ENCODE peak calls at places on chromosomes 6 and 20, in ten cellular contexts. Z is IMR-90; U is mesendoderm; E is astrocyte; Q is SJSA1; Y is hepatocyte; A is right cardiac atrium; O is DND-41; P is CD8-positive, alpha-beta memory T cell; G is foreskin keratinocyte. D is an unnamed sample. For H3K4me1, the result is how much of the 10 kb centered on the place peaks cover.

GRCh38 chr6:97289332-97289731 is 6.3 kb upstream of the MMS22L start:
- DNase-seq in Z (no peak), U (peak), E (no peak), Q (no peak), Y (no peak), A (no peak), O (no peak), P (no peak), G (no peak), D (no peak)

GRCh38 chr6:26249959-26250805 is 114.8 kb upstream of the BTN3A2 start:
- DNase-seq in Z (peak), U (peak), E (peak), Q (peak), Y (peak), A (peak), O (peak), P (peak), G (peak), D (peak)

GRCh38 chr20:18624948-18625347 is 37.1 kb downstream of the DTD1 start:
- DNase-seq in Z (no peak), U (no peak), E (no peak), Q (no peak), Y (no peak), A (no peak), O (no peak), P (no peak), G (no peak), D (no peak)

GRCh38 chr6:53041356-53041755 is 23.8 kb upstream of the FBXO9 start:
- DNase-seq in Z (peak), U (no peak), E (peak), Q (no peak), Y (no peak), A (no peak), O (no peak), P (no peak), G (no peak), D (no peak)

GRCh38 chr6:137188855-137189254 is 15.4 kb upstream of the IL22RA2 start:
- DNase-seq in Z (no peak), U (peak), E (peak), Q (no peak), Y (no peak), A (no peak), O (peak), P (no peak), G (no peak), D (peak)

GRCh38 chr20:3430376-3431069 is 23.1 kb upstream of the DNAAF9 start:
- DNase-seq in Z (no peak), U (no peak), E (peak), Q (no peak), Y (no peak), A (no peak), O (no peak), P (no peak), G (peak), D (no peak)

GRCh38 chr20:17557675-17558006 is 12.2 kb upstream of the DSTN start:
- DNase-seq in Z (peak), U (no peak), E (peak), Q (no peak), Y (peak), A (no peak), O (no peak), P (no peak), G (peak), D (peak)

GRCh38 chr6:95410168-95410567 is 167.2 kb upstream of the MANEA start:
- DNase-seq in Z (no peak), U (no peak), E (no peak), Q (no peak), Y (no peak), A (no peak), O (no peak), P (no peak), G (no peak), D (no peak)

GRCh38 chr20:10611357-10611756 is 62.4 kb downstream of the JAG1 start:
- DNase-seq in Z (peak), U (peak), E (no peak), Q (no peak), Y (peak), A (peak), O (peak), P (no peak), G (peak), D (peak)

GRCh38 chr6:167237438-167237837 is 53.7 kb upstream of the UNC93A start:
- DNase-seq in Z (no peak), U (no peak), E (no peak), Q (no peak), Y (no peak), A (no peak), O (no peak), P (no peak), G (no peak), D (no peak)

GRCh38 chr6:167236239-167236571 is 54.9 kb upstream of the UNC93A start:
- DNase-seq in Z (no peak), U (no peak), E (no peak), Q (no peak), Y (no peak), A (no peak), O (no peak), P (no peak), G (no peak), D (no peak)

GRCh38 chr6:167240034-167240541 is 51.0 kb upstream of the UNC93A start:
- DNase-seq in Z (no peak), U (no peak), E (no peak), Q (no peak), Y (no peak), A (no peak), O (no peak), P (no peak), G (no peak), D (no peak)

GRCh38 chr6:167238169-167238693 is 52.9 kb upstream of the UNC93A start:
- DNase-seq in Z (no peak), U (peak), E (no peak), Q (no peak), Y (peak), A (no peak), O (no peak), P (no peak), G (no peak), D (no peak)

DNA sequence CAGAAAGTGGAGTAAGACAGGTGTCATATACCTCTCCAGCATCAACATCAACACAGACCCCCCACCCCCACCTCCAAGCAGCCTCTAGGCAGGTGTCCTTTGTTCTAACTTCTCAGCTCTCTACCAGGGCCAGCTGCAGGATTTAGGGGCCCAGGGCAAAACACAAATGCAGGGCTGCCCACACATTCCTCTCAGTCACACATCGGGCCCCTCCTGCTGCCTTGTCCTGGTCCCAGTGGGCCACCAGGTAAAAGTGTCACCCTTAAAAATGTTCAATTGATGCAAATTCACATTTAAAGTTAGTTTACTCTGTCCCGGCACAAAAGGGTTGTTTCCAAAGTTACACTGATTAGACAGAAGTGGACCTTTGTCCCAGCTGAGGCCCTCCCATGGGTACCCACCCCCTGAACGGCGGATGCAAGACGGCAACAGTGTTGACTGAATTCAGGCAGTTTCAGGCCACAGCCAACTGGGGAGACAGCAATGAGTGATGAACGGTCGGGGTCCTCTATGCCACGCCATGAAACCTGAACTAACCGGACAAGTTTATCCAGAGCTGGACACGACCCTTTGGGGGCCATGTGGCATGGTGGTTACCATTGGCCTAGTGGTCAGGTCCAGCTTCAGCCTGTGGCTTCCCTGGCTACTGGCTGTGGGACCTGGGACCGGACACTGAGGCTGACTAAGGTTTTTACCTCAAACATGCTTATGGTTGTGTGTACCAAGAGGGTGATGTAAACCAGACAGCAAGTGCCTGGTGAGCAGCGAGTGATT is 52.2 kb upstream of the UNC93A start:
- DNase-seq in Z (no peak), U (no peak), E (no peak), Q (no peak), Y (peak), A (no peak), O (no peak), P (no peak), G (no peak), D (no peak)
- H3K4me1 ChIP-seq in Z (under half), U (under half), E (under half), Q (under half), Y (under half), A (under half), O (under half), P (under half), G (under half), D (under half)

GRCh38 chr6:44257007-44257752 is at the start of gene SLC35B2:
- DNase-seq in Z (peak), U (peak), E (peak), Q (peak), Y (peak), A (peak), O (peak), P (peak), G (peak), D (peak)

GRCh38 chr6:44255848-44256247 is 1.5 kb downstream of the SLC35B2 start:
- DNase-seq in Z (no peak), U (no peak), E (no peak), Q (no peak), Y (no peak), A (no peak), O (no peak), P (no peak), G (no peak), D (no peak)

GRCh38 chr6:44254957-44255808 is 2.1 kb downstream of the SLC35B2 start:
- DNase-seq in Z (no peak), U (peak), E (no peak), Q (no peak), Y (no peak), A (no peak), O (peak), P (no peak), G (peak), D (no peak)

GRCh38 chr6:44257753-44258324 is 511 bp upstream of the SLC35B2 start:
- DNase-seq in Z (no peak), U (no peak), E (no peak), Q (no peak), Y (no peak), A (peak), O (no peak), P (no peak), G (no peak), D (no peak)

GRCh38 chr6:44256291-44257006 is 879 bp downstream of the SLC35B2 start:
- DNase-seq in Z (no peak), U (peak), E (no peak), Q (no peak), Y (no peak), A (no peak), O (no peak), P (no peak), G (peak), D (no peak)
- H3K4me1 ChIP-seq in Z (under half), U (under half), E (under half), Q (under half), Y (under half), A (under half), O (under half), P (under half), G (under half), D (under half)

GRCh38 chr6:56951049-56951816 is 3.7 kb upstream of the BEND6 start:
- DNase-seq in Z (no peak), U (no peak), E (no peak), Q (no peak), Y (no peak), A (no peak), O (no peak), P (no peak), G (no peak), D (no peak)

GRCh38 chr6:56956481-56956880 is 1.6 kb downstream of the BEND6 start:
- DNase-seq in Z (no peak), U (peak), E (no peak), Q (no peak), Y (no peak), A (no peak), O (no peak), P (no peak), G (no peak), D (no peak)

GRCh38 chr6:56955171-56956155 is 556 bp downstream of the BEND6 start:
- DNase-seq in Z (peak), U (peak), E (peak), Q (peak), Y (peak), A (peak), O (peak), P (no peak), G (peak), D (peak)

GRCh38 chr6:56954389-56955170 is at the start of gene BEND6:
- DNase-seq in Z (peak), U (peak), E (peak), Q (peak), Y (peak), A (peak), O (peak), P (no peak), G (peak), D (peak)

GRCh38 chr6:56953597-56954388 is 1.1 kb upstream of the BEND6 start:
- DNase-seq in Z (no peak), U (peak), E (no peak), Q (no peak), Y (peak), A (no peak), O (no peak), P (no peak), G (peak), D (no peak)
- H3K4me1 ChIP-seq in Z (under half), U (under half), E (under half), Q (under half), Y (under half), A (under half), O (under half), P (under half), G (under half), D (under half)

GRCh38 chr6:148199584-148199983 is 143.1 kb upstream of the SASH1 start:
- DNase-seq in Z (no peak), U (no peak), E (no peak), Q (no peak), Y (no peak), A (no peak), O (no peak), P (no peak), G (no peak), D (no peak)

GRCh38 chr6:148200302-148200701 is 142.3 kb upstream of the SASH1 start:
- DNase-seq in Z (no peak), U (no peak), E (no peak), Q (no peak), Y (no peak), A (no peak), O (peak), P (no peak), G (no peak), D (no peak)

GRCh38 chr6:148193063-148193680 is 149.5 kb upstream of the SASH1 start:
- DNase-seq in Z (no peak), U (no peak), E (peak), Q (no peak), Y (no peak), A (no peak), O (no peak), P (no peak), G (peak), D (no peak)

GRCh38 chr6:148192310-148192709 is 150.3 kb upstream of the SASH1 start:
- DNase-seq in Z (peak), U (no peak), E (peak), Q (peak), Y (no peak), A (no peak), O (no peak), P (no peak), G (peak), D (no peak)

GRCh38 chr6:148195511-148195910 is 147.1 kb upstream of the SASH1 start:
- DNase-seq in Z (no peak), U (no peak), E (no peak), Q (no peak), Y (no peak), A (no peak), O (no peak), P (no peak), G (no peak), D (no peak)
- H3K4me1 ChIP-seq in Z (under half), U (under half), E (under half), Q (under half), Y (under half), A (under half), O (under half), P (under half), G (under half), D (under half)

DNA sequence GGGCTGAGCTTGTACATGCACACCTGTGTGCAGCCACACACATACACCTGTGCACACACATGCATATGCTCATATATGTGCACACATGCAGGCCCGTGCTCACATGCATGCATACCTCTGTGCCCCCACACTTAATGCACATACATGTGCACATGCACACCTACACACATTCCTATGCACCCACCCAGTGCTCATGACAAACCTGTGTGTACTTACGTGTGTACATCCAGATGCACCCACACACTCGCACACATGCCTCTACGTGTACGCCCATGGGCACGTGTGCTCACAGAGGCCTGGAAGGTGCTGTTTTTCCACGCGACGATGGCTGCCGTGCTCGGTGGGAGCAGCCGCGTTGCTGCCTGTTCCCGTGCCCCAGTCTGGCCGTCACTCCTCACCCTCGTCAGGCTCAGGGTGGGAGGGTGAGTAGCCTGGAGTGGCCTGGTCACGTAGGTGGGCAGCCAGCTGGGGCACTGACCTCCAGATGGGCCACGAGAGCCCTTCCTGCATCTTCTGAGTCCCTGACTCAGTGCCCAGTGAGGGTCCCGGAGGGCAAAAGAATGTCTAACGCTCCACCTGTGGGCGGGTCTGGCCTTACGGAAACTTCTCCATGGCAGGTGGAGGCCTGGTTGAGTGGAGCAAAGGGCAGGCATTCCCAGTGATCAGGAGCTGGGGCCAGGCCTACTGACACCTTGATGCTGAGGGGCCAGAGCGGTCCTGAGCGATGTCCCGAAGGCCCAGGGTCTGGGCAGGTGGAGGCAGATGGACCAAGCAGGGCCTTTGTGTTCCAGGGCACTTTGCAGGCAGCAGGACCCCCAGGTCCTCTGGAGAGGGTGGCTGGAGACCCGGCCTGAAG is 8.0 kb upstream of the GATA5 start:
- DNase-seq in Z (no peak), U (no peak), E (no peak), Q (no peak), Y (no peak), A (no peak), O (no peak), P (no peak), G (no peak), D (no peak)
- H3K4me1 ChIP-seq in Z (under half), U (under half), E (under half), Q (under half), Y (half or more), A (under half), O (under half), P (under half), G (under half), D (under half)

GRCh38 chr6:130376921-130377320 is 11.1 kb downstream of the TMEM200A start:
- DNase-seq in Z (no peak), U (no peak), E (no peak), Q (no peak), Y (no peak), A (no peak), O (no peak), P (no peak), G (no peak), D (no peak)

GRCh38 chr6:130372786-130373185 is 7.0 kb downstream of the TMEM200A start:
- DNase-seq in Z (peak), U (no peak), E (no peak), Q (no peak), Y (no peak), A (no peak), O (no peak), P (no peak), G (no peak), D (no peak)

GRCh38 chr6:130377371-130377770 is 11.6 kb downstream of the TMEM200A start:
- DNase-seq in Z (peak), U (no peak), E (no peak), Q (no peak), Y (no peak), A (no peak), O (no peak), P (no peak), G (no peak), D (no peak)

GRCh38 chr6:130371921-130372320 is 6.1 kb downstream of the TMEM200A start:
- DNase-seq in Z (no peak), U (no peak), E (no peak), Q (no peak), Y (no peak), A (no peak), O (no peak), P (no peak), G (no peak), D (no peak)

GRCh38 chr6:130373992-130374391 is 8.2 kb downstream of the TMEM200A start:
- DNase-seq in Z (no peak), U (no peak), E (no peak), Q (no peak), Y (no peak), A (no peak), O (peak), P (no peak), G (no peak), D (no peak)
- H3K4me1 ChIP-seq in Z (under half), U (under half), E (under half), Q (under half), Y (under half), A (under half), O (under half), P (under half), G (under half), D (under half)